ENCODE peak calls at places on chromosome 12, in six cellular contexts. One of them, this sample, is unnamed.

GRCh38 chr12:6047249-6048227 is 76.9 kb downstream of the VWF start:
- DNase-seq in transverse colon: no peak
- DNase-seq in K562: no peak
- DNase-seq in sigmoid colon: no peak
- DNase-seq in breast epithelium: no peak
- DNase-seq in endothelial cell of umbilical vein: no peak
- DNase-seq in this sample: no peak

GRCh38 chr12:117300131-117300530 is 61.3 kb downstream of the NOS1 start:
- DNase-seq in K562: no peak
- DNase-seq in breast epithelium: no peak
- DNase-seq in endothelial cell of umbilical vein: no peak
- DNase-seq in sigmoid colon: no peak
- DNase-seq in transverse colon: no peak
- DNase-seq in this sample: no peak

GRCh38 chr12:9204380-9204779 is 3.8 kb downstream of the PZP start:
- DNase-seq in K562: no peak
- DNase-seq in breast epithelium: no peak
- DNase-seq in endothelial cell of umbilical vein: no peak
- DNase-seq in sigmoid colon: no peak
- DNase-seq in transverse colon: no peak
- DNase-seq in this sample: no peak

GRCh38 chr12:47811581-47812484 is 7.9 kb downstream of the HDAC7 start:
- DNase-seq in sigmoid colon: peak; percentile 91
- DNase-seq in K562: no peak
- DNase-seq in transverse colon: peak; percentile 31
- DNase-seq in breast epithelium: no peak
- DNase-seq in endothelial cell of umbilical vein: peak; percentile 83
- DNase-seq in this sample: no peak

GRCh38 chr12:15278816-15279658 is 43.3 kb upstream of the PTPRO start:
- DNase-seq in endothelial cell of umbilical vein: peak; percentile 49
- DNase-seq in transverse colon: peak; percentile 46
- DNase-seq in breast epithelium: peak; percentile 82
- DNase-seq in K562: no peak
- DNase-seq in sigmoid colon: peak; percentile 93
- DNase-seq in this sample: peak; percentile 93

GRCh38 chr12:11499802-11500201 is 104.4 kb upstream of the PRB2 start:
- DNase-seq in sigmoid colon: no peak
- DNase-seq in transverse colon: no peak
- DNase-seq in breast epithelium: no peak
- DNase-seq in endothelial cell of umbilical vein: no peak
- DNase-seq in K562: no peak
- DNase-seq in this sample: no peak

GRCh38 chr12:58957298-58957697 is 37.0 kb upstream of the LRIG3 start:
- DNase-seq in K562: no peak
- DNase-seq in transverse colon: no peak
- DNase-seq in endothelial cell of umbilical vein: no peak
- DNase-seq in breast epithelium: no peak
- DNase-seq in sigmoid colon: no peak
- DNase-seq in this sample: no peak

GRCh38 chr12:101750152-101750551 is 10.9 kb upstream of the SYCP3 start:
- DNase-seq in K562: no peak
- DNase-seq in transverse colon: no peak
- DNase-seq in sigmoid colon: no peak
- DNase-seq in endothelial cell of umbilical vein: no peak
- DNase-seq in breast epithelium: no peak
- DNase-seq in this sample: no peak

GRCh38 chr12:79690156-79690605 is 583 bp downstream of the PAWR start:
- DNase-seq in breast epithelium: no peak
- DNase-seq in transverse colon: no peak
- DNase-seq in sigmoid colon: no peak
- DNase-seq in K562: no peak
- DNase-seq in endothelial cell of umbilical vein: no peak
- DNase-seq in this sample: no peak

GRCh38 chr12:112978163-112979081 is at the start of gene OAS2:
- DNase-seq in breast epithelium: peak; percentile 61
- DNase-seq in sigmoid colon: peak; percentile 73
- DNase-seq in transverse colon: peak; percentile 80
- DNase-seq in endothelial cell of umbilical vein: peak; percentile 51
- DNase-seq in K562: no peak
- DNase-seq in this sample: peak; percentile 87
- TF ChIP-seq POLR2A in breast epithelium: no peak
- TF ChIP-seq POLR2A in sigmoid colon: no peak
- TF ChIP-seq POLR2A in transverse colon: peak; percentile 73
- TF ChIP-seq POLR2A in endothelial cell of umbilical vein: no peak
- TF ChIP-seq POLR2A in K562: no peak
- TF ChIP-seq POLR2A in this sample: no peak

DNA sequence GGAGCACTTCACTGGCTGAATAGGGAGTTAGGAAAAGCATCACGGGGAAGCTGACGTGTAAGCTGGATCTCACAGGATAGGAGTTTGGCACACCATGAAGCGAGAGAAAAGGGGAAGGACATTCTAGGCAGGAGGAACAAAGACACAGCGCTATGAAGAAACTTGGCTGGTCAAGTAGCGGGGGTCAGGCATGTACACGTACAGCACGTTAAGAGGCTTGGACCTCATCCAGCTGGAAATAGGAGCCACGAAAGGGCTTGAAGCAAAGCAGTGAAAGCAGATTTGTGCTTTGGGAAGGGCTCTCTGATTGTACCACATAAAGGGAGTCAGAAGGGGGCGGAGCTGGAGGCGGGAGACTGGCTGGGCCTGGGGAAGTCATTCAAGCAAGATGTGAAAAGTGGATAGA is 19.6 kb upstream of the GALNT8 start:
- DNase-seq in sigmoid colon: peak; percentile 94
- DNase-seq in breast epithelium: peak; percentile 39
- DNase-seq in K562: no peak
- DNase-seq in endothelial cell of umbilical vein: no peak
- DNase-seq in transverse colon: no peak
- DNase-seq in this sample: peak; percentile 95
- TF ChIP-seq POLR2AphosphoS5 in sigmoid colon: peak; percentile 41
- TF ChIP-seq POLR2AphosphoS5 in breast epithelium: peak; percentile 56
- TF ChIP-seq POLR2AphosphoS5 in K562: no peak
- TF ChIP-seq POLR2AphosphoS5 in endothelial cell of umbilical vein: no peak
- TF ChIP-seq POLR2AphosphoS5 in transverse colon: no peak
- TF ChIP-seq POLR2AphosphoS5 in this sample: no peak

GRCh38 chr12:24698972-24699371 is 249.9 kb downstream of the BCAT1 start:
- DNase-seq in transverse colon: no peak
- DNase-seq in breast epithelium: no peak
- DNase-seq in sigmoid colon: no peak
- DNase-seq in K562: no peak
- DNase-seq in endothelial cell of umbilical vein: no peak
- DNase-seq in this sample: no peak

GRCh38 chr12:24696800-24697199 is 252.1 kb downstream of the BCAT1 start:
- DNase-seq in transverse colon: no peak
- DNase-seq in breast epithelium: no peak
- DNase-seq in sigmoid colon: no peak
- DNase-seq in endothelial cell of umbilical vein: no peak
- DNase-seq in K562: no peak
- DNase-seq in this sample: no peak

GRCh38 chr12:24695657-24696329 is 253.1 kb downstream of the BCAT1 start:
- DNase-seq in sigmoid colon: no peak
- DNase-seq in breast epithelium: no peak
- DNase-seq in K562: peak; percentile 79
- DNase-seq in transverse colon: no peak
- DNase-seq in endothelial cell of umbilical vein: no peak
- DNase-seq in this sample: no peak

GRCh38 chr12:24697769-24698168 is 251.1 kb downstream of the BCAT1 start:
- DNase-seq in endothelial cell of umbilical vein: no peak
- DNase-seq in K562: no peak
- DNase-seq in breast epithelium: no peak
- DNase-seq in sigmoid colon: no peak
- DNase-seq in transverse colon: no peak
- DNase-seq in this sample: no peak

GRCh38 chr12:24697295-24697694 is 251.6 kb downstream of the BCAT1 start:
- DNase-seq in K562: no peak
- DNase-seq in sigmoid colon: no peak
- DNase-seq in endothelial cell of umbilical vein: no peak
- DNase-seq in breast epithelium: no peak
- DNase-seq in transverse colon: no peak
- DNase-seq in this sample: no peak
- H3K27ac ChIP-seq in K562: peak overlapping the region; percentile 90
- H3K27ac ChIP-seq in sigmoid colon: no peak overlapping the region
- H3K27ac ChIP-seq in endothelial cell of umbilical vein: no peak overlapping the region
- H3K27ac ChIP-seq in breast epithelium: no peak overlapping the region
- H3K27ac ChIP-seq in transverse colon: no peak overlapping the region
- H3K27ac ChIP-seq in this sample: no peak overlapping the region

GRCh38 chr12:69470189-69471094 is at the start of gene FRS2:
- DNase-seq in sigmoid colon: peak; percentile 95
- DNase-seq in K562: peak; percentile 93
- DNase-seq in breast epithelium: peak; percentile 81
- DNase-seq in transverse colon: peak; percentile 93
- DNase-seq in endothelial cell of umbilical vein: peak; percentile 88
- DNase-seq in this sample: peak; percentile 90
- TF ChIP-seq POLR2A in sigmoid colon: peak; percentile 80
- TF ChIP-seq POLR2A in K562: peak; percentile 91
- TF ChIP-seq POLR2A in breast epithelium: peak; percentile 80
- TF ChIP-seq POLR2A in transverse colon: peak; percentile 85
- TF ChIP-seq POLR2A in endothelial cell of umbilical vein: peak; percentile 96
- TF ChIP-seq POLR2A in this sample: no peak

GRCh38 chr12:123971770-123972447 is 722 bp downstream of the CCDC92 start:
- DNase-seq in K562: peak; percentile 52
- DNase-seq in transverse colon: peak; percentile 49
- DNase-seq in endothelial cell of umbilical vein: no peak
- DNase-seq in breast epithelium: peak; percentile 22
- DNase-seq in sigmoid colon: peak; percentile 71
- DNase-seq in this sample: no peak
- TF ChIP-seq POLR2AphosphoS5 in K562: no peak
- TF ChIP-seq POLR2AphosphoS5 in transverse colon: no peak
- TF ChIP-seq POLR2AphosphoS5 in endothelial cell of umbilical vein: no peak
- TF ChIP-seq POLR2AphosphoS5 in breast epithelium: no peak
- TF ChIP-seq POLR2AphosphoS5 in sigmoid colon: peak; percentile 39
- TF ChIP-seq POLR2AphosphoS5 in this sample: no peak

This sample was measured in vagina.